ENCODE peak calls at places on chromosomes 11 and 22, in eight cellular contexts. One of them, this sample, is unnamed.

GRCh38 chr11:122922893-122923292 is 40.3 kb downstream of the JHY start:
- DNase-seq in kidney: no peak
- DNase-seq in H9: no peak
- DNase-seq in neuronal stem cell: no peak
- DNase-seq in endodermal cell: no peak
- DNase-seq in ovary: no peak
- DNase-seq in GM23248: no peak
- DNase-seq in tibial artery: no peak
- DNase-seq in this sample: no peak

GRCh38 chr22:46055176-46055850 is 78.4 kb upstream of the WNT7B start:
- DNase-seq in ovary: no peak
- DNase-seq in kidney: peak; percentile 90
- DNase-seq in tibial artery: peak; percentile 92
- DNase-seq in GM23248: peak; percentile 72
- DNase-seq in endodermal cell: peak; percentile 28
- DNase-seq in H9: no peak
- DNase-seq in neuronal stem cell: no peak
- DNase-seq in this sample: peak; percentile 68

GRCh38 chr11:83007909-83008580 is 63.7 kb downstream of the RAB30 start:
- DNase-seq in endodermal cell: peak; percentile 68
- DNase-seq in ovary: peak; percentile 81
- DNase-seq in H9: no peak
- DNase-seq in neuronal stem cell: peak; percentile 40
- DNase-seq in tibial artery: peak; percentile 67
- DNase-seq in kidney: peak; percentile 75
- DNase-seq in GM23248: no peak
- DNase-seq in this sample: peak; percentile 55

GRCh38 chr11:76592961-76593360 is 77.6 kb downstream of the LRRC32 start:
- DNase-seq in kidney: no peak
- DNase-seq in tibial artery: no peak
- DNase-seq in neuronal stem cell: no peak
- DNase-seq in ovary: no peak
- DNase-seq in GM23248: no peak
- DNase-seq in H9: no peak
- DNase-seq in endodermal cell: no peak
- DNase-seq in this sample: no peak

GRCh38 chr11:115776916-115777315 is 272.7 kb upstream of the CADM1 start:
- DNase-seq in kidney: no peak
- DNase-seq in GM23248: no peak
- DNase-seq in ovary: no peak
- DNase-seq in endodermal cell: no peak
- DNase-seq in neuronal stem cell: no peak
- DNase-seq in H9: no peak
- DNase-seq in tibial artery: no peak
- DNase-seq in this sample: no peak

GRCh38 chr11:65488273-65489058 is 10.4 kb upstream of the MALAT1 start:
- DNase-seq in ovary: peak; percentile 79
- DNase-seq in GM23248: peak; percentile 88
- DNase-seq in endodermal cell: no peak
- DNase-seq in kidney: peak; percentile 91
- DNase-seq in neuronal stem cell: no peak
- DNase-seq in tibial artery: peak; percentile 86
- DNase-seq in H9: no peak
- DNase-seq in this sample: no peak

GRCh38 chr11:57320719-57321387 is 3.9 kb downstream of the TNKS1BP1 start:
- DNase-seq in neuronal stem cell: no peak
- DNase-seq in endodermal cell: no peak
- DNase-seq in tibial artery: no peak
- DNase-seq in GM23248: peak; percentile 26
- DNase-seq in ovary: no peak
- DNase-seq in kidney: peak; percentile 49
- DNase-seq in H9: no peak
- DNase-seq in this sample: no peak

GRCh38 chr11:106697058-106697457 is 321.2 kb downstream of the GUCY1A2 start:
- DNase-seq in neuronal stem cell: no peak
- DNase-seq in GM23248: peak; percentile 79
- DNase-seq in ovary: no peak
- DNase-seq in endodermal cell: no peak
- DNase-seq in kidney: no peak
- DNase-seq in tibial artery: no peak
- DNase-seq in H9: no peak
- DNase-seq in this sample: no peak

GRCh38 chr11:113387605-113388211 is at the start of gene ANKK1:
- DNase-seq in GM23248: no peak
- DNase-seq in H9: peak; percentile 87
- DNase-seq in neuronal stem cell: peak; percentile 29
- DNase-seq in endodermal cell: peak; percentile 92
- DNase-seq in tibial artery: no peak
- DNase-seq in ovary: no peak
- DNase-seq in kidney: no peak
- DNase-seq in this sample: no peak

GRCh38 chr11:94125408-94126120 is 3.1 kb upstream of the PANX1 start:
- DNase-seq in H9: no peak
- DNase-seq in ovary: no peak
- DNase-seq in neuronal stem cell: no peak
- DNase-seq in kidney: no peak
- DNase-seq in tibial artery: no peak
- DNase-seq in GM23248: peak; percentile 26
- DNase-seq in endodermal cell: no peak
- DNase-seq in this sample: no peak

GRCh38 chr11:35549787-35550186 is 24.4 kb upstream of the PAMR1 start:
- DNase-seq in ovary: no peak
- DNase-seq in tibial artery: no peak
- DNase-seq in neuronal stem cell: peak; percentile 27
- DNase-seq in GM23248: peak; percentile 97
- DNase-seq in endodermal cell: peak; percentile 60
- DNase-seq in H9: no peak
- DNase-seq in kidney: no peak
- DNase-seq in this sample: peak; percentile 51

GRCh38 chr11:58055806-58056401 is 25.2 kb downstream of the OR6Q1 start:
- DNase-seq in ovary: no peak
- DNase-seq in GM23248: no peak
- DNase-seq in neuronal stem cell: no peak
- DNase-seq in kidney: no peak
- DNase-seq in tibial artery: no peak
- DNase-seq in H9: no peak
- DNase-seq in endodermal cell: no peak
- DNase-seq in this sample: no peak

GRCh38 chr11:68962527-68963250 is 18.1 kb downstream of the MRGPRD start:
- DNase-seq in H9: peak; percentile 26
- DNase-seq in endodermal cell: peak; percentile 39
- DNase-seq in neuronal stem cell: no peak
- DNase-seq in tibial artery: peak; percentile 71
- DNase-seq in kidney: peak; percentile 38
- DNase-seq in GM23248: peak; percentile 30
- DNase-seq in ovary: no peak
- DNase-seq in this sample: peak; percentile 19

DNA sequence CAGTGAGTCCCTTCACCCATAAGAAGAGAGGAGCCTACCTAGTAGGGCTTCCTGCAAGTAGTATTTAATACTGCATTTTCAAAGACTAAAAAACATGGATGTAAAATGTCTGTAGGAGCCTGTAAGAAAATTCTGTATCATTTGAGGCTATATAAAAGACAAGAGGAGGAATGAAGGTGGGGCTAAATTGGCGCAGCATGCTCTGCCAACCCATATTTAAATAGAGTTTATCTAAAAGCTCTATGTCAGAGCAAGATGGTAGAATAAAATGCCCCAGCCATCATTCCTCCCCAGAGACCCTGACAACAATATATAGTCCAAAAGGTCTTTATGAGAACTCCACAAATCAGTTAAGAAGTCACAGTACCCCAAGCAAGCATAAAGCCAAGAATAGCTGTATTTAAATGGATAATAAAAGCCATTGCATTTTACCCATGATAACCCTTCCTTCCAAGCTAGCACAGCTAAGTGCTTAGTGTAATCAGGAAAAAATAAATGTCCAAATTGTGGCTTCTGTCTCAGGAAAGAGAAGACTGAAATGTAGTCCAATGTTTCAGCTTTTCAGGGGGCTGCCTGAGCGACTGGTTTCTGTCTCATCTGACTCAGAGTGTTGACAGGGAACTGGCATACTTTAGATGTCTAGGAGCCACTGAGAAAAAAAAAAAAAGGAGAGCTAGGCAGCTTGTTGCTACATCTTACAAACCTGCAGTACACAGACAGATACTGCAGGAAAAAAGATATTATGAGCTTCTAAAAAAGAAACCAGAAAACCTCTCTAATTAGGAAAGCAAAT is 258.6 kb downstream of the METTL15 start:
- DNase-seq in H9: no peak
- DNase-seq in GM23248: no peak
- DNase-seq in kidney: no peak
- DNase-seq in endodermal cell: no peak
- DNase-seq in ovary: no peak
- DNase-seq in neuronal stem cell: no peak
- DNase-seq in tibial artery: no peak
- DNase-seq in this sample: no peak
- H3K9me3 ChIP-seq in H9: no peaks in the 10 kb centered on the region
- H3K9me3 ChIP-seq in GM23248: peaks cover 2% of the 10 kb centered on the region
- H3K9me3 ChIP-seq in kidney: no peaks in the 10 kb centered on the region
- H3K9me3 ChIP-seq in endodermal cell: peaks cover 5% of the 10 kb centered on the region
- H3K9me3 ChIP-seq in ovary: peaks cover 3% of the 10 kb centered on the region
- H3K9me3 ChIP-seq in neuronal stem cell: no peaks in the 10 kb centered on the region
- H3K9me3 ChIP-seq in tibial artery: peaks cover 28% of the 10 kb centered on the region
- H3K9me3 ChIP-seq in this sample: peaks cover 22% of the 10 kb centered on the region

GRCh38 chr11:12864316-12865156 is 144.6 kb upstream of the RASSF10 start:
- DNase-seq in H9: peak; percentile 94
- DNase-seq in GM23248: peak; percentile 46
- DNase-seq in kidney: no peak
- DNase-seq in ovary: peak; percentile 43
- DNase-seq in neuronal stem cell: peak; percentile 89
- DNase-seq in endodermal cell: peak; percentile 90
- DNase-seq in tibial artery: peak; percentile 23
- DNase-seq in this sample: no peak
- H3K4me1 ChIP-seq in H9: peaks cover 25% of the 10 kb centered on the region
- H3K4me1 ChIP-seq in GM23248: peaks cover 32% of the 10 kb centered on the region
- H3K4me1 ChIP-seq in kidney: peaks cover 5% of the 10 kb centered on the region
- H3K4me1 ChIP-seq in ovary: peaks cover 8% of the 10 kb centered on the region
- H3K4me1 ChIP-seq in neuronal stem cell: peaks cover 43% of the 10 kb centered on the region
- H3K4me1 ChIP-seq in endodermal cell: peaks cover 43% of the 10 kb centered on the region
- H3K4me1 ChIP-seq in tibial artery: peaks cover 8% of the 10 kb centered on the region
- H3K4me1 ChIP-seq in this sample: peaks cover 5% of the 10 kb centered on the region

DNA sequence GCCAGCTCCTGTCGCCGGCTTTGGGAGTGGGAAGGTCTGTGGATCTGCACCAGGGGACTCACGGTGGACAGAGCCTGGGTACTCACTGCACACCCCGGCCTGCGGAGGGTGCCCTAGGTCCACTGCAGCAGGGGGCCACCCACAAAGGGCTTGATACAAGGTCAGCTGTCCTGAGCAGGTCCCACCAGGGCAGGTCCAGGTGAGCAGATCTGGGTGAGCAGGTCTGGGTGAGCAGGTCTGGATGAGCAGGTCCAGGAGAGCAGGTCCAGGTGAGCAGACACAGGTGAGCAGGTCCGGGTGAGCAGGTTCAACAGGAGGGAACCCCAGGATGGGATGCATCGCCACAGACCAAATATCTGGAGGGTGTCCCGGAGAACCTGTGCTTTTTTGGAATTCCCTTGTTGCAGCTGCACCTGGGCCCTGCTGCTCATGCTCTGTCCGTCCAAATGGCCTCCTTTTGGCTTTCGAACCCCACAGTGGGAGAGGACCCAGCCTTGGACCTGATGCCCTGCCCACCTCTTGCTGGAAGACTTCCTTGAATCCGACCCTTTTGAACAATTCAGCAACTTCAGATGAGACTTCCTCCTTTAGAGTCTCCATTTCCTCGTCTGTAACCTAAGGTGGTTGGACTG is 485.3 kb downstream of the TBC1D22A start:
- DNase-seq in kidney: no peak
- DNase-seq in tibial artery: no peak
- DNase-seq in ovary: no peak
- DNase-seq in endodermal cell: no peak
- DNase-seq in GM23248: no peak
- DNase-seq in H9: no peak
- DNase-seq in neuronal stem cell: no peak
- DNase-seq in this sample: no peak
- H3K9me3 ChIP-seq in kidney: no peaks in the 10 kb centered on the region
- H3K9me3 ChIP-seq in tibial artery: no peaks in the 10 kb centered on the region
- H3K9me3 ChIP-seq in ovary: no peaks in the 10 kb centered on the region
- H3K9me3 ChIP-seq in endodermal cell: peaks cover 66% of the 10 kb centered on the region
- H3K9me3 ChIP-seq in GM23248: peaks cover 1% of the 10 kb centered on the region
- H3K9me3 ChIP-seq in H9: peaks cover 85% of the 10 kb centered on the region
- H3K9me3 ChIP-seq in neuronal stem cell: peaks cover 66% of the 10 kb centered on the region
- H3K9me3 ChIP-seq in this sample: peaks cover 4% of the 10 kb centered on the region

GRCh38 chr11:10305262-10305963 is 540 bp downstream of the ADM start:
- DNase-seq in endodermal cell: peak; percentile 76
- DNase-seq in H9: peak; percentile 55
- DNase-seq in kidney: peak; percentile 79
- DNase-seq in GM23248: peak; percentile 84
- DNase-seq in ovary: peak; percentile 49
- DNase-seq in tibial artery: peak; percentile 73
- DNase-seq in neuronal stem cell: no peak
- DNase-seq in this sample: peak; percentile 77

GRCh38 chr11:10304495-10305261 is at the start of gene ADM:
- DNase-seq in GM23248: peak; percentile 96
- DNase-seq in ovary: peak; percentile 92
- DNase-seq in kidney: peak; percentile 96
- DNase-seq in endodermal cell: peak; percentile 96
- DNase-seq in neuronal stem cell: peak; percentile 74
- DNase-seq in tibial artery: peak; percentile 96
- DNase-seq in H9: peak; percentile 88
- DNase-seq in this sample: peak; percentile 89

GRCh38 chr11:10307022-10307410 is 2.1 kb downstream of the ADM start:
- DNase-seq in endodermal cell: no peak
- DNase-seq in neuronal stem cell: no peak
- DNase-seq in GM23248: no peak
- DNase-seq in ovary: no peak
- DNase-seq in kidney: no peak
- DNase-seq in H9: no peak
- DNase-seq in tibial artery: no peak
- DNase-seq in this sample: no peak

GRCh38 chr11:10307411-10308207 is 2.7 kb downstream of the ADM start:
- DNase-seq in kidney: peak; percentile 95
- DNase-seq in ovary: peak; percentile 91
- DNase-seq in H9: peak; percentile 86
- DNase-seq in GM23248: peak; percentile 98
- DNase-seq in endodermal cell: peak; percentile 93
- DNase-seq in tibial artery: peak; percentile 94
- DNase-seq in neuronal stem cell: peak; percentile 79
- DNase-seq in this sample: peak; percentile 87

GRCh38 chr11:10305964-10306918 is 1.4 kb downstream of the ADM start:
- DNase-seq in tibial artery: peak; percentile 74
- DNase-seq in ovary: peak; percentile 42
- DNase-seq in GM23248: peak; percentile 49
- DNase-seq in endodermal cell: peak; percentile 78
- DNase-seq in kidney: peak; percentile 83
- DNase-seq in H9: peak; percentile 61
- DNase-seq in neuronal stem cell: no peak
- DNase-seq in this sample: peak; percentile 48
- H3K4me1 ChIP-seq in tibial artery: peaks cover 64% of the 10 kb centered on the region
- H3K4me1 ChIP-seq in ovary: peaks cover 10% of the 10 kb centered on the region
- H3K4me1 ChIP-seq in GM23248: peaks cover 22% of the 10 kb centered on the region
- H3K4me1 ChIP-seq in endodermal cell: no peaks in the 10 kb centered on the region
- H3K4me1 ChIP-seq in kidney: peaks cover 19% of the 10 kb centered on the region
- H3K4me1 ChIP-seq in H9: peaks cover 8% of the 10 kb centered on the region
- H3K4me1 ChIP-seq in neuronal stem cell: peaks cover 12% of the 10 kb centered on the region
- H3K4me1 ChIP-seq in this sample: peaks cover 77% of the 10 kb centered on the region

This sample was measured in lower lobe of right lung.